ENCODE peak calls at places on chromosomes 2 and 18, in five cellular contexts. O is A549, N is K562, X is H1, Z is HepG2. Q is an unnamed sample.

GRCh38 chr2:11365096-11365856 is 20.8 kb upstream of the ROCK2 start:
- DNase-seq in O (no peak), N (no peak), X (no peak), Z (peak), Q (no peak)

GRCh38 chr18:59660976-59661743 is 36.1 kb downstream of the CCBE1 start:
- DNase-seq in O (no peak), N (no peak), X (no peak), Z (no peak), Q (no peak)

GRCh38 chr2:3198119-3198518 is 179.5 kb downstream of the EIPR1 start:
- DNase-seq in O (no peak), N (no peak), X (no peak), Z (peak), Q (peak)

GRCh38 chr2:1675633-1676032 is 68.7 kb downstream of the PXDN start:
- DNase-seq in O (peak), N (no peak), X (no peak), Z (no peak), Q (no peak)

GRCh38 chr2:225004531-225004930 is 37.7 kb downstream of the DOCK10 start:
- DNase-seq in O (no peak), N (no peak), X (no peak), Z (no peak), Q (no peak)

GRCh38 chr18:54712315-54712714 is 116.0 kb upstream of the RAB27B start:
- DNase-seq in O (no peak), N (no peak), X (no peak), Z (no peak), Q (no peak)

GRCh38 chr2:147197754-147198153 is 647.1 kb upstream of the ACVR2A start:
- DNase-seq in O (no peak), N (no peak), X (no peak), Z (no peak), Q (no peak)

GRCh38 chr2:45610281-45611019 is 617 bp downstream of the SRBD1 start:
- DNase-seq in O (peak), N (peak), X (peak), Z (peak), Q (peak)

GRCh38 chr2:72124391-72124790 is 23.3 kb downstream of the CYP26B1 start:
- DNase-seq in O (no peak), N (no peak), X (no peak), Z (no peak), Q (no peak)

GRCh38 chr2:37357053-37357452 is 12.6 kb downstream of the QPCT start:
- DNase-seq in O (no peak), N (no peak), X (no peak), Z (no peak), Q (peak)

GRCh38 chr18:56447972-56448371 is 190.4 kb downstream of the TXNL1 start:
- DNase-seq in O (no peak), N (no peak), X (no peak), Z (no peak), Q (no peak)

GRCh38 chr2:1893856-1894255 is 149.5 kb upstream of the PXDN start:
- DNase-seq in O (no peak), N (no peak), X (no peak), Z (no peak), Q (no peak)

GRCh38 chr2:18187214-18187613 is 308.7 kb downstream of the KCNS3 start:
- DNase-seq in O (no peak), N (no peak), X (no peak), Z (no peak), Q (no peak)

GRCh38 chr18:34978533-34978893 is 62.7 kb upstream of the MAPRE2 start:
- DNase-seq in O (no peak), N (no peak), X (no peak), Z (no peak), Q (no peak)

GRCh38 chr2:101132202-101132601 is 19.0 kb downstream of the TBC1D8 start:
- DNase-seq in O (no peak), N (no peak), X (no peak), Z (no peak), Q (no peak)

DNA sequence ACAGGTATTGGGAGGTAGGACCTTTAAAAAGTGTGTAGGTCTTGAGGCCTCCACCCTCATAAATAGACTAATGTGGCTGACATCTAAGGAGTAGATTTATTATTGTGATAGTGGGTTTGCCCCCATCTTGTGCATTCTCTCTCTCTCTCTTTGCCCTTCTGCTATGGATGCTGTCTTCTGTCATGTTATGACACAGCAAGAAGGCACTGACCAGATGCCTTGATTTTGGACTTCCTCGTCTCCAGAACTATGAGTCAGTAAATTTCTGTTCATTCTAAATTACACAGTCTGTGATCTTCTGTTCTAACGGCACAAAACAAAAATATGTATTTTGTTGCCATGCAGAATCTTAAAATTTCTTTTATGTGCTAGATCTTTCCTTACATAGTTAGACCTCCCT is 66.9 kb downstream of the ATAD2B start:
- DNase-seq in O (no peak), N (no peak), X (no peak), Z (no peak), Q (no peak)
- TF ChIP-seq CHD2 in O (no peak), N (no peak), X (no peak), Z (no peak), Q (no peak)

DNA sequence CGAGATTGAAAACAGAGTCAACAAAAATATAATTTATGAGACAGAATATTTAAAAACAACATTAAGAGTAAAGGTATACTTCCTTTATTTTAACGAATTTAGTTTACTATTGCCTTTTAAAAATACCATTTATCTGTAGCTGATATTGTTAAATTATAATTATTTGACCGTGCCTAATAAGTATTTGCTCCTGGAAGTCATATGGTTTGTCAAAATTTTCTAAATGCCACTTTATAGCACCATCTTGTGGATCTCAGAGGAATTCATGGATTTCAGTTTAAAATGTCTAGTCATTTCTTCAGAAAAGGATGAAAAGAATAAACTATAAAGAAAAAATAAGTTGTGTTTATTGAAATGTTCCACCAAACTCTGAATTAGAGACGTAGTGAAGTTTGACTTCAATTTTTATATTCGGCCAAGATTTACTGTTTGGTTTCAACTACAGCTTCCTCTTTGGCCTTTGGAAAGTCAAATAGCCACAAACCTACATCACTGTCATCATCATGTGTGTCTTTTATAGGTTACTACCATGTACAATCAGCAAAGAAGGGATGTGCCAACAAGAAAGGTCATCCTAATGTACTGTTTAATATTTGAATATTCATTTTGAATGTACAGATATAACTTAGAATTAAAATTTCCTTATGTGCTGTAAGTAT is 10.3 kb upstream of the FTCDNL1 start:
- DNase-seq in O (peak), N (no peak), X (no peak), Z (peak), Q (peak)
- TF ChIP-seq CTCF in O (peak), N (peak), X (peak), Z (peak), Q (peak)

GRCh38 chr2:207532676-207533075 is 2.9 kb downstream of the CREB1 start:
- DNase-seq in O (no peak), N (no peak), X (no peak), Z (no peak), Q (no peak)

GRCh38 chr2:207529330-207530159 is at the start of gene CREB1:
- DNase-seq in O (peak), N (peak), X (peak), Z (peak), Q (peak)

GRCh38 chr2:207528980-207529329 is 807 bp upstream of the CREB1 start:
- DNase-seq in O (peak), N (peak), X (no peak), Z (peak), Q (no peak)

GRCh38 chr2:207530160-207531023 is 630 bp downstream of the CREB1 start:
- DNase-seq in O (peak), N (peak), X (no peak), Z (peak), Q (peak)

GRCh38 chr2:207531024-207531411 is 1.3 kb downstream of the CREB1 start:
- DNase-seq in O (no peak), N (no peak), X (no peak), Z (no peak), Q (peak)
- TF ChIP-seq CHD2 in O (no peak), N (no peak), X (no peak), Z (no peak), Q (no peak)

DNA sequence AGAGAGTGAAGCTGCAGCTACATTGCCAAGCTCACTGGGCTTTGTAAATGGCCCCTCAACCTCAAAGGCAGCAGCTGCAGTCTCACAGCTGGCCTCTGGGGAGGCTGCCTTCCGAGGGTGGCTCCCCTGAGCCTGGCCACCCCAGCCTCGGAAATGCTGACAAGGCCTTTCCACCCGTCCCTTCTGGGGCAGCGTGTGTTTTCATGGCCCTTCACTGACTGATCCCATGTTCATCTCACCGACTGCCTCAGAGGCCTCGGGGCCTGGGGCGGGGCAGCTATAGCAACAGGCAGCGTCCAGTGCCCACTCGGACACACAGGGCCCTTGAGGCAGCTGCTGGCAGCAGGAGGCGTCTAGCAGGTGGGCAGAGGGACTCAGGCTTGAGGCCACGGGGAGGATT is 149.6 kb downstream of the GLI2 start:
- DNase-seq in O (no peak), N (peak), X (no peak), Z (no peak), Q (peak)
- TF ChIP-seq CTCF in O (no peak), N (no peak), X (peak), Z (no peak), Q (no peak)